ENCODE peak calls at places on chromosomes 12 and 14, in four cellular contexts. One of them, this sample, is unnamed.

GRCh38 chr12:74906224-74906623 is 303.4 kb downstream of the KCNC2 start:
- DNase-seq in WTC11: no peak
- DNase-seq in K562: no peak
- DNase-seq in HepG2: peak
- DNase-seq in this sample: no peak

GRCh38 chr12:1773937-1774655 is 46.3 kb upstream of the LRTM2 start:
- DNase-seq in HepG2: no peak
- DNase-seq in K562: no peak
- DNase-seq in WTC11: no peak
- DNase-seq in this sample: no peak

GRCh38 chr12:46415552-46415951 is 43.0 kb upstream of the SLC38A2 start:
- DNase-seq in WTC11: no peak
- DNase-seq in HepG2: no peak
- DNase-seq in K562: no peak
- DNase-seq in this sample: no peak

GRCh38 chr12:123928274-123928865 is 44.3 kb downstream of the CCDC92 start:
- DNase-seq in K562: peak
- DNase-seq in WTC11: no peak
- DNase-seq in HepG2: no peak
- DNase-seq in this sample: no peak

GRCh38 chr14:32311294-32312009 is 17.6 kb upstream of the AKAP6 start:
- DNase-seq in HepG2: peak
- DNase-seq in K562: no peak
- DNase-seq in WTC11: no peak
- DNase-seq in this sample: no peak

GRCh38 chr14:20782280-20782890 is 1.3 kb downstream of the RNASE6 start:
- DNase-seq in K562: no peak
- DNase-seq in WTC11: no peak
- DNase-seq in HepG2: no peak
- DNase-seq in this sample: no peak

GRCh38 chr14:77041837-77042557 is 13.5 kb upstream of the IRF2BPL start:
- DNase-seq in K562: no peak
- DNase-seq in HepG2: no peak
- DNase-seq in WTC11: no peak
- DNase-seq in this sample: no peak

GRCh38 chr12:110741371-110741770 is 1.3 kb downstream of the PPP1CC start:
- DNase-seq in HepG2: no peak
- DNase-seq in WTC11: no peak
- DNase-seq in K562: no peak
- DNase-seq in this sample: no peak

GRCh38 chr12:5499566-5500325 is 67.8 kb downstream of the NTF3 start:
- DNase-seq in K562: no peak
- DNase-seq in WTC11: no peak
- DNase-seq in HepG2: no peak
- DNase-seq in this sample: no peak

GRCh38 chr12:111262277-111262676 is 106.6 kb downstream of the PHETA1 start:
- DNase-seq in HepG2: no peak
- DNase-seq in WTC11: no peak
- DNase-seq in K562: no peak
- DNase-seq in this sample: no peak

GRCh38 chr12:92654929-92655328 is 47.9 kb upstream of the PLEKHG7 start:
- DNase-seq in HepG2: no peak
- DNase-seq in WTC11: no peak
- DNase-seq in K562: no peak
- DNase-seq in this sample: no peak

GRCh38 chr12:53709671-53710070 is 17.6 kb downstream of the CALCOCO1 start:
- DNase-seq in HepG2: no peak
- DNase-seq in WTC11: no peak
- DNase-seq in K562: no peak
- DNase-seq in this sample: no peak

GRCh38 chr12:116459501-116459900 is 99.7 kb upstream of the MAP1LC3B2 start:
- DNase-seq in HepG2: no peak
- DNase-seq in K562: no peak
- DNase-seq in WTC11: no peak
- DNase-seq in this sample: no peak

GRCh38 chr12:121811434-121812319 is 7.9 kb downstream of the SETD1B start:
- DNase-seq in K562: peak
- DNase-seq in HepG2: peak
- DNase-seq in WTC11: peak
- DNase-seq in this sample: no peak

GRCh38 chr14:34781242-34781641 is 66.8 kb upstream of the CFL2 start:
- DNase-seq in K562: no peak
- DNase-seq in HepG2: no peak
- DNase-seq in WTC11: no peak
- DNase-seq in this sample: peak

GRCh38 chr12:11829764-11830194 is 180.3 kb downstream of the ETV6 start:
- DNase-seq in HepG2: no peak
- DNase-seq in K562: no peak
- DNase-seq in WTC11: no peak
- DNase-seq in this sample: no peak

GRCh38 chr12:111434680-111435338 is 29.1 kb downstream of the SH2B3 start:
- DNase-seq in K562: no peak
- DNase-seq in WTC11: no peak
- DNase-seq in HepG2: no peak
- DNase-seq in this sample: peak

GRCh38 chr12:119206348-119207075 is 27.8 kb downstream of the HSPB8 start:
- DNase-seq in WTC11: no peak
- DNase-seq in K562: no peak
- DNase-seq in HepG2: no peak
- DNase-seq in this sample: no peak

GRCh38 chr12:4041191-4041885 is 168.1 kb upstream of the PARP11 start:
- DNase-seq in K562: no peak
- DNase-seq in WTC11: no peak
- DNase-seq in HepG2: no peak
- DNase-seq in this sample: no peak

GRCh38 chr12:62320054-62320453 is 59.9 kb downstream of the USP15 start:
- DNase-seq in K562: no peak
- DNase-seq in HepG2: no peak
- DNase-seq in WTC11: no peak
- DNase-seq in this sample: no peak

GRCh38 chr12:32273712-32274111 is 125.6 kb upstream of the FGD4 start:
- DNase-seq in K562: no peak
- DNase-seq in HepG2: no peak
- DNase-seq in WTC11: peak
- DNase-seq in this sample: no peak

GRCh38 chr12:7303230-7303629 is 642 bp upstream of the ACSM4 start:
- DNase-seq in WTC11: no peak
- DNase-seq in HepG2: no peak
- DNase-seq in K562: no peak
- DNase-seq in this sample: no peak

GRCh38 chr12:108611884-108612415 is 14.1 kb upstream of the TMEM119 start:
- DNase-seq in WTC11: peak
- DNase-seq in K562: peak
- DNase-seq in HepG2: peak
- DNase-seq in this sample: no peak

GRCh38 chr14:92459479-92460421 is 53.8 kb upstream of the RIN3 start:
- DNase-seq in WTC11: no peak
- DNase-seq in K562: no peak
- DNase-seq in HepG2: no peak
- DNase-seq in this sample: no peak

GRCh38 chr12:5921027-5921909 is 23.8 kb downstream of the ANO2 start:
- DNase-seq in WTC11: no peak
- DNase-seq in K562: no peak
- DNase-seq in HepG2: no peak
- DNase-seq in this sample: no peak

GRCh38 chr14:104647467-104648063 is 41.9 kb upstream of the INF2 start:
- DNase-seq in HepG2: no peak
- DNase-seq in WTC11: no peak
- DNase-seq in K562: no peak
- DNase-seq in this sample: no peak

GRCh38 chr12:109131522-109132050 is 15.2 kb downstream of the ACACB start:
- DNase-seq in K562: no peak
- DNase-seq in HepG2: no peak
- DNase-seq in WTC11: no peak
- DNase-seq in this sample: no peak

GRCh38 chr14:103072595-103073366 is 11.2 kb upstream of the LBHD2 start:
- DNase-seq in WTC11: no peak
- DNase-seq in HepG2: no peak
- DNase-seq in K562: no peak
- DNase-seq in this sample: no peak

GRCh38 chr14:97757491-97757890 is 960.3 kb downstream of the VRK1 start:
- DNase-seq in HepG2: no peak
- DNase-seq in K562: no peak
- DNase-seq in WTC11: no peak
- DNase-seq in this sample: no peak

GRCh38 chr12:110348431-110349059 is 55.0 kb downstream of the ANAPC7 start:
- DNase-seq in WTC11: no peak
- DNase-seq in K562: no peak
- DNase-seq in HepG2: no peak
- DNase-seq in this sample: no peak

GRCh38 chr14:53161758-53162512 is 8.8 kb upstream of the DDHD1 start:
- DNase-seq in K562: no peak
- DNase-seq in WTC11: no peak
- DNase-seq in HepG2: no peak
- DNase-seq in this sample: no peak

GRCh38 chr12:34404377-34405285 is 382.3 kb downstream of the ALG10 start:
- DNase-seq in HepG2: no peak
- DNase-seq in WTC11: no peak
- DNase-seq in K562: peak
- DNase-seq in this sample: no peak

GRCh38 chr12:91052021-91052420 is 5.8 kb downstream of the KERA start:
- DNase-seq in WTC11: no peak
- DNase-seq in HepG2: no peak
- DNase-seq in K562: no peak
- DNase-seq in this sample: no peak

GRCh38 chr12:56299308-56299852 is 750 bp downstream of the CS start:
- DNase-seq in HepG2: no peak
- DNase-seq in WTC11: no peak
- DNase-seq in K562: peak
- DNase-seq in this sample: no peak

GRCh38 chr14:56333361-56334279 is 215.4 kb downstream of the PELI2 start:
- DNase-seq in K562: no peak
- DNase-seq in WTC11: no peak
- DNase-seq in HepG2: peak
- DNase-seq in this sample: no peak
- TF ChIP-seq TCF7 in K562: no peak
- TF ChIP-seq TCF7 in WTC11: no peak
- TF ChIP-seq TCF7 in HepG2: no peak
- TF ChIP-seq TCF7 in this sample: no peak

DNA sequence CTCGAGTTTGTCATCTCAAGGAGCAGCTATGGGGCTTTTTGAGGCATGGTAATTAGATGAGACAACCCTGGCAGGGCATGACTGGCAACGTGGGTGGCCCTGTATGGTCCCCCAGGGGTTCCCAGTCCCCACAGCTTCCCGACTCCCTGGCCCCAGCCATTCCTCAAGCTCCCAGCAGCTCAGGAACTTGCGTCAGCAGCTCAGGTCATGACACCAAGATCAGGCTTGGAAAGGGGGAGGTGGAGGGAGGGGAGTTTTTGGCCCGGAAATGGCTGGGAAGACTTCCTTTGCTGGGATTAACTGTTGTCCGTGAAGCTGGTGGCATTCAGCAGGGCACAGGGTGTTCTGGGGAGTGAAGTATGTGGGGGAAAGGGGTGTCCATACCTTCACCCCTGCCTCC is 10.4 kb upstream of the NRIP2 start:
- DNase-seq in WTC11: no peak
- DNase-seq in K562: no peak
- DNase-seq in HepG2: no peak
- DNase-seq in this sample: no peak
- TF ChIP-seq TCF7 in WTC11: no peak
- TF ChIP-seq TCF7 in K562: no peak
- TF ChIP-seq TCF7 in HepG2: no peak
- TF ChIP-seq TCF7 in this sample: no peak

GRCh38 chr14:99668998-99669314 is 15.1 kb upstream of the CYP46A1 start:
- DNase-seq in HepG2: no peak
- DNase-seq in K562: no peak
- DNase-seq in WTC11: no peak
- DNase-seq in this sample: no peak
- TF ChIP-seq TCF7 in HepG2: no peak
- TF ChIP-seq TCF7 in K562: no peak
- TF ChIP-seq TCF7 in WTC11: no peak
- TF ChIP-seq TCF7 in this sample: no peak

GRCh38 chr12:138898-139534 is 72.4 kb downstream of the IQSEC3 start:
- DNase-seq in K562: no peak
- DNase-seq in HepG2: no peak
- DNase-seq in WTC11: peak
- DNase-seq in this sample: no peak
- TF ChIP-seq TCF7 in K562: no peak
- TF ChIP-seq TCF7 in HepG2: no peak
- TF ChIP-seq TCF7 in WTC11: no peak
- TF ChIP-seq TCF7 in this sample: no peak

DNA sequence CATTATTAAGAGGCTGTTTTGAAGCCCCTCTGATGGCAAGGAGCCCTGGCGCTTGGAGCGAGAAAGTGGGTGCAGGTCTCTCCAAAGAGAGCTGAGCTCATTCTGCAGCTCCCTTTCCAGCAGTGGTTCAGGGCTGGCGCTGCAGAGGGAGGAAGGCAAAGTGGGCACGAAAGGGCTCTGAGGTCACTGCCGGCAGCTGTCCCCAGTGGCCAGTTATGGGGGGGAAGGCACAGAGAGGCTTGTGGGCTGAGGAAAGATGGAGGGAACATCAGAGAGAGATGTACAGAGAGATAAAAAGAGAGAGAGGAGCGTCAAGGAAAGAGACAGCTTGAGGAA is 75.2 kb upstream of the TBX5 start:
- DNase-seq in HepG2: no peak
- DNase-seq in K562: no peak
- DNase-seq in WTC11: peak
- DNase-seq in this sample: no peak
- TF ChIP-seq TCF7 in HepG2: no peak
- TF ChIP-seq TCF7 in K562: no peak
- TF ChIP-seq TCF7 in WTC11: no peak
- TF ChIP-seq TCF7 in this sample: no peak

GRCh38 chr12:106049105-106049504 is 89.6 kb downstream of the NUAK1 start:
- DNase-seq in WTC11: no peak
- DNase-seq in HepG2: no peak
- DNase-seq in K562: no peak
- DNase-seq in this sample: no peak
- TF ChIP-seq TCF7 in WTC11: no peak
- TF ChIP-seq TCF7 in HepG2: no peak
- TF ChIP-seq TCF7 in K562: no peak
- TF ChIP-seq TCF7 in this sample: no peak